ENCODE peak calls at places on chromosomes 4 and X, in four cellular contexts. One of them, this sample, is unnamed.

GRCh38 chrX:150062292-150063137 is 124.2 kb upstream of the EOLA2 start:
- DNase-seq in AML-193: no peak
- DNase-seq in brain microvascular endothelial cell: peak
- DNase-seq in breast epithelium: no peak
- DNase-seq in this sample: no peak

GRCh38 chrX:23756165-23756564 is 13.1 kb upstream of the ACOT9 start:
- DNase-seq in brain microvascular endothelial cell: peak
- DNase-seq in breast epithelium: no peak
- DNase-seq in AML-193: peak
- DNase-seq in this sample: peak

GRCh38 chr4:42515156-42515884 is 118.0 kb downstream of the SHISA3 start:
- DNase-seq in breast epithelium: no peak
- DNase-seq in AML-193: no peak
- DNase-seq in brain microvascular endothelial cell: no peak
- DNase-seq in this sample: no peak

GRCh38 chrX:123807825-123808416 is 51.9 kb upstream of the XIAP start:
- DNase-seq in brain microvascular endothelial cell: no peak
- DNase-seq in breast epithelium: no peak
- DNase-seq in AML-193: no peak
- DNase-seq in this sample: no peak

GRCh38 chrX:2781698-2782097 is 29.9 kb downstream of the XG start:
- DNase-seq in AML-193: no peak
- DNase-seq in brain microvascular endothelial cell: no peak
- DNase-seq in breast epithelium: no peak
- DNase-seq in this sample: no peak

GRCh38 chr4:168629561-168629960 is 132.7 kb downstream of the PALLD start:
- DNase-seq in AML-193: no peak
- DNase-seq in breast epithelium: no peak
- DNase-seq in brain microvascular endothelial cell: no peak
- DNase-seq in this sample: no peak

GRCh38 chr4:13983189-13983790 is 355.8 kb upstream of the BOD1L1 start:
- DNase-seq in AML-193: no peak
- DNase-seq in breast epithelium: no peak
- DNase-seq in brain microvascular endothelial cell: no peak
- DNase-seq in this sample: no peak

GRCh38 chr4:68904786-68905185 is 46.8 kb downstream of the UGT2A3 start:
- DNase-seq in brain microvascular endothelial cell: no peak
- DNase-seq in breast epithelium: no peak
- DNase-seq in AML-193: no peak
- DNase-seq in this sample: no peak

GRCh38 chr4:74283614-74284013 is 24.7 kb upstream of the EPGN start:
- DNase-seq in brain microvascular endothelial cell: no peak
- DNase-seq in AML-193: no peak
- DNase-seq in breast epithelium: no peak
- DNase-seq in this sample: peak

GRCh38 chr4:61068745-61069144 is 131.4 kb upstream of the ADGRL3 start:
- DNase-seq in AML-193: no peak
- DNase-seq in breast epithelium: no peak
- DNase-seq in brain microvascular endothelial cell: peak
- DNase-seq in this sample: no peak

GRCh38 chr4:998096-998691 is 5.0 kb upstream of the SLC26A1 start:
- DNase-seq in AML-193: no peak
- DNase-seq in brain microvascular endothelial cell: no peak
- DNase-seq in breast epithelium: no peak
- DNase-seq in this sample: no peak

GRCh38 chrX:109155161-109155560 is 326.7 kb downstream of the GUCY2F start:
- DNase-seq in breast epithelium: no peak
- DNase-seq in AML-193: no peak
- DNase-seq in brain microvascular endothelial cell: no peak
- DNase-seq in this sample: no peak

GRCh38 chrX:47321386-47321785 is 49.0 kb upstream of the ZNF157 start:
- DNase-seq in AML-193: no peak
- DNase-seq in brain microvascular endothelial cell: peak
- DNase-seq in breast epithelium: no peak
- DNase-seq in this sample: peak

GRCh38 chr4:81152839-81153713 is 61.9 kb downstream of the PRKG2 start:
- DNase-seq in brain microvascular endothelial cell: no peak
- DNase-seq in breast epithelium: no peak
- DNase-seq in AML-193: no peak
- DNase-seq in this sample: no peak

GRCh38 chrX:133776072-133776471 is 209.3 kb downstream of the GPC3 start:
- DNase-seq in AML-193: no peak
- DNase-seq in brain microvascular endothelial cell: peak
- DNase-seq in breast epithelium: no peak
- DNase-seq in this sample: peak

GRCh38 chr4:97761760-97762512 is 381.3 kb downstream of the STPG2 start:
- DNase-seq in breast epithelium: no peak
- DNase-seq in brain microvascular endothelial cell: no peak
- DNase-seq in AML-193: no peak
- DNase-seq in this sample: no peak

This sample was measured in hepatic stellate cell.